ENCODE peak calls at places on chromosome 5, in seven cellular contexts. K is PC-3, A is endodermal cell, H is breast epithelium, V is stomach, I is body of pancreas, U is OCI-LY7. C is an unnamed sample.

GRCh38 chr5:34708777-34709176 is 52.6 kb downstream of the RAI14 start:
- DNase-seq in H (no peak), I (no peak), K (no peak), A (no peak), V (no peak), U (no peak), C (no peak)

GRCh38 chr5:56358703-56359428 is 125.7 kb upstream of the ANKRD55 start:
- DNase-seq in U (no peak), H (no peak), A (no peak), V (peak; percentile 53), I (peak; percentile 70), K (peak; percentile 7), C (no peak)

GRCh38 chr5:150411245-150411979 is 1.3 kb downstream of the CD74 start:
- DNase-seq in V (peak; percentile 77), K (no peak), U (peak; percentile 91), A (peak; percentile 77), I (no peak), H (no peak), C (peak; percentile 67)

GRCh38 chr5:150473673-150474358 is 24.3 kb upstream of the RPS14 start:
- DNase-seq in H (peak; percentile 82), K (peak; percentile 41), A (peak; percentile 96), V (no peak), U (no peak), I (no peak), C (no peak)

GRCh38 chr5:139285651-139286392 is 7.7 kb upstream of the MATR3 start:
- DNase-seq in H (no peak), I (no peak), K (no peak), U (no peak), A (no peak), V (no peak), C (no peak)

GRCh38 chr5:59035681-59036080 is 452.8 kb downstream of the RAB3C start:
- DNase-seq in K (no peak), U (no peak), V (no peak), A (no peak), H (no peak), I (no peak), C (no peak)

GRCh38 chr5:100904259-100904822 is 1.3 kb upstream of the ST8SIA4 start:
- DNase-seq in A (peak; percentile 60), K (no peak), V (peak; percentile 26), H (no peak), U (peak; percentile 68), I (no peak), C (peak; percentile 28)

GRCh38 chr5:148011407-148012124 is 52.2 kb upstream of the SPINK5 start:
- DNase-seq in H (no peak), I (no peak), K (peak; percentile 98), U (no peak), A (no peak), V (no peak), C (no peak)

GRCh38 chr5:11023970-11024369 is 262.9 kb upstream of the DAP start:
- DNase-seq in V (no peak), U (no peak), H (no peak), I (no peak), K (no peak), A (no peak), C (no peak)

GRCh38 chr5:170267431-170268152 is 30.0 kb downstream of the LCP2 start:
- DNase-seq in A (peak; percentile 93), I (peak; percentile 66), U (peak; percentile 74), H (peak; percentile 66), K (peak; percentile 65), V (peak; percentile 70), C (peak; percentile 79)

GRCh38 chr5:81070561-81070960 is 110.4 kb downstream of the RASGRF2 start:
- DNase-seq in V (no peak), I (no peak), K (no peak), U (no peak), H (no peak), A (no peak), C (no peak)

GRCh38 chr5:130885027-130885426 is 280.0 kb downstream of the HINT1 start:
- DNase-seq in A (no peak), U (no peak), K (no peak), H (no peak), V (no peak), I (peak; percentile 38), C (no peak)

GRCh38 chr5:146091881-146092280 is 13.5 kb downstream of the PLAC8L1 start:
- DNase-seq in U (no peak), K (no peak), H (no peak), I (no peak), A (no peak), V (no peak), C (no peak)

GRCh38 chr5:157172408-157172807 is 6.3 kb upstream of the GARIN3 start:
- DNase-seq in A (no peak), H (no peak), I (no peak), V (no peak), U (peak; percentile 67), K (no peak), C (no peak)

GRCh38 chr5:69083412-69083811 is 10.4 kb upstream of the SLC30A5 start:
- DNase-seq in I (peak; percentile 84), K (peak; percentile 60), U (no peak), A (peak; percentile 72), H (no peak), V (no peak), C (no peak)

GRCh38 chr5:38660194-38660668 is 103.8 kb upstream of the LIFR start:
- DNase-seq in I (peak; percentile 91), K (peak; percentile 98), V (no peak), A (peak; percentile 85), H (peak; percentile 57), U (no peak), C (peak; percentile 63)

GRCh38 chr5:82806513-82806912 is 270.7 kb downstream of the TMEM167A start:
- DNase-seq in U (no peak), V (no peak), H (no peak), I (no peak), K (peak; percentile 20), A (no peak), C (no peak)

DNA sequence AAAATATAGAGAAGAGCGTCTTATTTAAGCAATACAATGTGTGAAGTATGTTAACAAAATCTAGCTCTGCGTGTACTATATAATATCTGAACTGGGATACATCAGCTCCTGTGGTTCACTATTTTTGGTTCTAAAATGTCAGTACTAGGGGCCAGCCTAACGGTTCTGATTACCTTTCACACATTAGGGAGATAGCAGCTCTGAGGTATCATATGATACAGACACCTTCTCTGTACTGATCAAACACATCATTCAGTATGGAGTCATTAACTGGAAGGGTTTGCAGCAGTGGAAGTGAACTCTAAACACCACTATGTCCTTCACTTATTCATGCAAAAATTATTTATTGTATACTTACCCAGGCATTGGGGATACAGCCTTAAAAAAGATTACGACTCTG is 2.1 kb upstream of the LNPEP start:
- DNase-seq in I (no peak), V (no peak), A (no peak), H (no peak), U (peak; percentile 34), K (no peak), C (no peak)
- H3K4me3 ChIP-seq in I (peak overlapping the region; percentile 91), V (peak overlapping the region; percentile 95), A (peak overlapping the region; percentile 96), H (peak overlapping the region; percentile 79), U (peak overlapping the region; percentile 87), K (peak overlapping the region; percentile 76), C (peak overlapping the region; percentile 89)

DNA sequence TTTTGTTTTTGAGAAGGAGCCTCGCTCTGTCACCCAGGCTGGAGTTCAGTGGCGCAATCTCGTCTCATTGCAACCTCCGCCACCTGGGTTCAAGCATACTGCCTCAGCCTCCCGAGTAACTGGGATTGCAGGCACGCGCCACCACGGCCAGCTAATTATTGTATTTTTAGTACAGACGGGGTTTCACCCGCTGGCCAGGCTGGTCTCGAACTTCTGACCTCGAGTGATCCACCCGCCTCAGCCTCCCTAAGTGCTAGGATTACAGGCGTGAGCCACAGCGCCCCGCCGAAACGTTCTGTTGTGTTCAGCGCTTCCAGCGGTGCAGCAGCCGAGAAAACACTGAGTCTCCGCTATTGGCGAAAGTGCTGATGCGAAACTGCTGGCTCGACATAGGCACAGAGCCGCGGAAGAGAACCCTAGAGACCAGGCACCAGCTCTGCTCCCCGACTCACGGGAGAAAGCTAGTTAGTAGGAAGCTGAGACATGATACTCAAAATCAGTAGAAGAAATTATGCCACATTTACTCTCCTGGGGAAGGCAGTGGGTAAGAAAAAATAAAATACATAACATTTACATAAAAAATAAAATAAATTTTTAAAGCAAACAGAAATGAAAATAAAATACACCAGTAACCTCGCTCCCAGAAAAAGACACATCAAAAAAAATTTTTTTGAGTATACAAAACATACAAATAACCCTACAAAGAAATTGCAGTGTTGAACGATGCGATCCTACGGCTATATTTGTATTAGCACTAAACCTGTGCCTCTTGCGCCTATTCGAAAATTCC is 31.6 kb downstream of the ANXA2R start:
- DNase-seq in V (peak; percentile 75), K (peak; percentile 98), A (peak; percentile 96), H (peak; percentile 67), U (peak; percentile 96), I (peak; percentile 70), C (peak; percentile 87)
- TF ChIP-seq CTCF in V (no peak), K (peak; percentile 48), A (peak; percentile 35), H (no peak), U (peak; percentile 66), I (no peak), C (no peak)

DNA sequence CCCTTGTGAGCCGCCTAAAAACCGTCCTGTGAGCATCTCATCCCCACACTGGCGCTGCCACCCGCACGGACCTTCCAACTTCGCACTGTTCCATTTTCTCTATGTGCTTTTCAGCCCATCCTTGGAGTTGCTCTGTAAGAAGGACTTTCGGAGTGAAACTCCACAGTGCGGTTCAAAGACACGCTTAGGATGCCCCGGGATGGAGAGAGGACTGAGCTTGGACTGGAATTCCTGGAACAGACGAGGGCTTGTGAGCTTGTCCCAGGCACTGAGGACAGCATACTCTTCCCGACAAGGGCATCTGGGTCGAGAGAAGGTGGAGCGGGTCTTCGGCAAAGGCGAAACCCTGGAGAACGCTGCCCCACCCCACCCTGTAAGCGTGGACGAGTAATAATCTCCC is 187.8 kb downstream of the MEF2C start:
- DNase-seq in H (no peak), I (no peak), A (peak; percentile 52), K (no peak), V (no peak), U (no peak), C (no peak)
- H3K4me3 ChIP-seq in H (no peak overlapping the region), I (no peak overlapping the region), A (no peak overlapping the region), K (no peak overlapping the region), V (no peak overlapping the region), U (no peak overlapping the region), C (no peak overlapping the region)

GRCh38 chr5:72920690-72921089 is 35.2 kb upstream of the FCHO2 start:
- DNase-seq in K (peak; percentile 68), I (no peak), A (no peak), H (no peak), V (no peak), U (peak; percentile 24), C (no peak)
- TF ChIP-seq CTCF in K (peak; percentile 73), I (peak; percentile 19), A (peak; percentile 65), H (no peak), V (no peak), U (peak; percentile 76), C (no peak)

C was measured in heart left ventricle.